ENCODE peak calls at places on chromosome 12, in nine cellular contexts. Q is heart right ventricle; Z is H7; E is CD8-positive, alpha-beta memory T cell; V is aorta; L is upper lobe of right lung; A is effector memory CD4-positive, alpha-beta T cell; M is tibial artery; G is psoas muscle. B is an unnamed sample.

GRCh38 chr12:52175411-52176350 is 16.1 kb downstream of the KRT80 start:
- DNase-seq in A (no peak), M (no peak), V (no peak), G (no peak), Z (no peak), E (no peak), Q (no peak), L (no peak), B (peak; percentile 83)

GRCh38 chr12:85183855-85184254 is 96.2 kb upstream of the ALX1 start:
- DNase-seq in G (no peak), V (no peak), E (no peak), Q (no peak), L (no peak), A (no peak), M (no peak), Z (no peak), B (no peak)

GRCh38 chr12:70576341-70577282 is 60.6 kb downstream of the PTPRB start:
- DNase-seq in L (no peak), V (no peak), A (no peak), G (no peak), Z (peak; percentile 50), M (no peak), E (no peak), Q (no peak), B (peak; percentile 10)

GRCh38 chr12:113639474-113639873 is 167.8 kb upstream of the LHX5 start:
- DNase-seq in A (no peak), M (no peak), Q (no peak), V (no peak), L (no peak), E (no peak), Z (no peak), G (no peak), B (no peak)

GRCh38 chr12:114682920-114683708 is 861 bp downstream of the TBX3 start:
- DNase-seq in L (no peak), E (no peak), G (peak; percentile 17), V (no peak), Z (peak; percentile 74), Q (no peak), A (no peak), M (no peak), B (no peak)

GRCh38 chr12:100942984-100943749 is 148.6 kb downstream of the ANO4 start:
- DNase-seq in L (no peak), V (no peak), M (no peak), E (no peak), G (no peak), Q (no peak), A (no peak), Z (no peak), B (no peak)

GRCh38 chr12:14993117-14993516 is 20.3 kb downstream of the PDE6H start:
- DNase-seq in L (no peak), M (no peak), A (no peak), G (no peak), Q (no peak), E (no peak), V (no peak), Z (no peak), B (no peak)

GRCh38 chr12:74538491-74539258 is 1.0 kb downstream of the ATXN7L3B start:
- DNase-seq in L (no peak), M (no peak), Z (no peak), G (no peak), V (no peak), A (peak; percentile 12), Q (no peak), E (no peak), B (no peak)

GRCh38 chr12:89237763-89238162 is 114.5 kb downstream of the DUSP6 start:
- DNase-seq in A (no peak), G (no peak), E (no peak), M (no peak), Q (no peak), L (no peak), V (no peak), Z (no peak), B (no peak)

GRCh38 chr12:12443482-12443881 is 86.6 kb downstream of the BORCS5 start:
- DNase-seq in E (no peak), A (no peak), Q (peak; percentile 26), G (peak; percentile 29), L (no peak), Z (no peak), V (peak; percentile 84), M (peak; percentile 83), B (peak; percentile 80)

GRCh38 chr12:2963154-2963759 is 4.1 kb downstream of the TEAD4 start:
- DNase-seq in G (peak; percentile 47), A (no peak), E (no peak), M (no peak), L (no peak), Z (peak; percentile 69), V (no peak), Q (no peak), B (no peak)

GRCh38 chr12:93886533-93887511 is 209.6 kb downstream of the CRADD start:
- DNase-seq in G (no peak), Q (no peak), V (no peak), A (no peak), Z (no peak), E (no peak), L (no peak), M (no peak), B (peak; percentile 23)

GRCh38 chr12:4388662-4389061 is 9.2 kb upstream of the FGF23 start:
- DNase-seq in Q (no peak), V (no peak), M (no peak), G (no peak), Z (no peak), A (no peak), E (no peak), L (no peak), B (no peak)

GRCh38 chr12:18382486-18382885 is 121.2 kb downstream of the PIK3C2G start:
- DNase-seq in Q (no peak), L (no peak), V (no peak), A (no peak), E (no peak), Z (no peak), G (no peak), M (no peak), B (no peak)

GRCh38 chr12:50545783-50546182 is 41.0 kb downstream of the DIP2B start:
- DNase-seq in E (no peak), Z (no peak), V (no peak), M (no peak), L (no peak), Q (no peak), G (no peak), A (no peak), B (no peak)

GRCh38 chr12:65892905-65893304 is 68.6 kb downstream of the HMGA2 start:
- DNase-seq in E (no peak), M (no peak), A (no peak), L (no peak), Q (no peak), Z (no peak), V (no peak), G (no peak), B (no peak)

GRCh38 chr12:110844551-110845395 is 2.0 kb upstream of the CCDC63 start:
- DNase-seq in Q (peak; percentile 59), E (no peak), Z (no peak), V (peak; percentile 73), L (no peak), A (no peak), M (peak; percentile 68), G (peak; percentile 50), B (peak; percentile 24)

GRCh38 chr12:122203968-122204828 is 689 bp downstream of the B3GNT4 start:
- DNase-seq in Z (peak; percentile 79), M (peak; percentile 57), A (no peak), G (no peak), V (no peak), L (peak; percentile 62), Q (no peak), E (no peak), B (no peak)

GRCh38 chr12:75660107-75660530 is 148.7 kb upstream of the KRR1 start:
- DNase-seq in Q (no peak), G (no peak), V (no peak), A (no peak), M (no peak), E (no peak), Z (no peak), L (no peak), B (no peak)

GRCh38 chr12:106289196-106289681 is 13.3 kb upstream of the TCP11L2 start:
- DNase-seq in M (no peak), A (no peak), V (no peak), E (no peak), Q (no peak), G (no peak), Z (no peak), L (no peak), B (no peak)

DNA sequence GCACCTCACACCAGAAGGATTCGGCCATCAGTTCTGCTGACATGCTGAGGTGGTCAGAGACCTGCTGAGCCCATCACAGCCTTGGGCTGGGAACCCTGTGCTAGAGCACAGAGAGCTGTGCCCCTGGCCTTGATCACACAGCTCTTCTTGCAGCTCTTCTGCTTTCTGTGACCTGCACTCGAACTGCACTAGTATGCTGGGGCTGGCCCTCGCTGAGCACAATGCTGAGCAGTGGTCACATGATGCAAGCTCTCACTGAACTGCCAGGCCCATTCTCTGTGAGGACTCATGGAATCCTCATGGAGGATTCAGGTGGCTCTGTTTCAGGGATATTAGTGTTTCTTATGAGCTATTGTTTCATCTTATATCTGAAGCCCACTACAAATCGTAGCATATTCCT is 22.5 kb downstream of the FBXO21 start:
- DNase-seq in M (no peak), L (no peak), V (no peak), Z (no peak), A (no peak), G (no peak), E (no peak), Q (no peak), B (no peak)
- H3K36me3 ChIP-seq in M (peaks cover 74% of the 10 kb centered on the region), L (peaks cover 100% of the 10 kb centered on the region), V (peaks cover 8% of the 10 kb centered on the region), Z (peaks cover 36% of the 10 kb centered on the region), A (peaks cover 81% of the 10 kb centered on the region), G (peaks cover 2% of the 10 kb centered on the region), E (peaks cover 41% of the 10 kb centered on the region), Q (peaks cover 100% of the 10 kb centered on the region), B (peaks cover 9% of the 10 kb centered on the region)

DNA sequence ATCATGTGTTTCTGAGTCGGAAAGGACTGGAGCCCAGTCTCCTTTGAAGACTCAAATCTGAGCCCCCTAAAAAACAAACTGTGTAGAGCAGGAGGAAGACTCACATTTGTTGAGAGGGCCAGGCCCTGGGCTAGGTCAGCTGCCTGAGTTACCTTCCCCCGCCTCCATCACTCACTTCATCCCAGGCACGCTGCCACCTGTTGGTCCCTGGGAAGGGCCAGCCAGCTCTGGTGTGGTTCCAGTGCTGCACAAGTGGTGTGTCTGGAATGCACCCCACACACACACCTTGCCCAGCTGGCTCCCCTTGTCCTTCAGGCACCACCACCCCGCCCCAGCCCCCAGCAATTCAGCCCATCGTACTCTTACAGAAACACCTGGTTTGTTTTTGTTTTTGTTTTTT is 9.0 kb downstream of the MVK start:
- DNase-seq in A (no peak), Q (peak; percentile 56), M (no peak), E (no peak), G (no peak), Z (peak; percentile 77), L (peak; percentile 92), V (no peak), B (no peak)
- H3K36me3 ChIP-seq in A (peaks cover 41% of the 10 kb centered on the region), Q (peaks cover 77% of the 10 kb centered on the region), M (peaks cover 20% of the 10 kb centered on the region), E (peaks cover 11% of the 10 kb centered on the region), G (peaks cover 6% of the 10 kb centered on the region), Z (peaks cover 13% of the 10 kb centered on the region), L (peaks cover 48% of the 10 kb centered on the region), V (peaks cover 6% of the 10 kb centered on the region), B (no peaks in the 10 kb centered on the region)

GRCh38 chr12:127760357-127760756 is 506.6 kb upstream of the TMEM132C start:
- DNase-seq in Z (no peak), L (no peak), E (no peak), V (no peak), G (no peak), M (no peak), A (no peak), Q (no peak), B (no peak)
- H3K36me3 ChIP-seq in Z (no peaks in the 10 kb centered on the region), L (no peaks in the 10 kb centered on the region), E (no peaks in the 10 kb centered on the region), V (no peaks in the 10 kb centered on the region), G (no peaks in the 10 kb centered on the region), M (no peaks in the 10 kb centered on the region), A (no peaks in the 10 kb centered on the region), Q (no peaks in the 10 kb centered on the region), B (no peaks in the 10 kb centered on the region)

GRCh38 chr12:116146386-116146785 is 131.1 kb downstream of the MED13L start:
- DNase-seq in L (no peak), G (no peak), M (no peak), Q (no peak), A (no peak), E (no peak), V (no peak), Z (no peak), B (no peak)
- H3K36me3 ChIP-seq in L (no peaks in the 10 kb centered on the region), G (no peaks in the 10 kb centered on the region), M (no peaks in the 10 kb centered on the region), Q (no peaks in the 10 kb centered on the region), A (no peaks in the 10 kb centered on the region), E (no peaks in the 10 kb centered on the region), V (no peaks in the 10 kb centered on the region), Z (no peaks in the 10 kb centered on the region), B (no peaks in the 10 kb centered on the region)

B was measured in prostate gland.